ENCODE peak calls at places on chromosomes 5 and 9, in six cellular contexts. P, B, H, K, M and U are unnamed samples.

GRCh38 chr9:89597711-89598707 is 6.8 kb upstream of the GADD45G start:
- DNase-seq in P (peak), B (peak), H (peak), K (no peak), M (no peak), U (peak)

GRCh38 chr5:10352404-10353240 is 873 bp upstream of the MARCHF6 start:
- DNase-seq in P (no peak), B (no peak), H (peak), K (no peak), M (no peak), U (peak)

GRCh38 chr5:170103447-170103846 is 2.2 kb upstream of the FOXI1 start:
- DNase-seq in P (no peak), B (peak), H (no peak), K (no peak), M (no peak), U (no peak)

GRCh38 chr5:67842806-67843205 is 372.8 kb upstream of the PIK3R1 start:
- DNase-seq in P (no peak), B (no peak), H (no peak), K (no peak), M (no peak), U (no peak)

GRCh38 chr5:57499262-57500050 is 16.8 kb upstream of the ACTBL2 start:
- DNase-seq in P (no peak), B (no peak), H (peak), K (peak), M (no peak), U (peak)

GRCh38 chr5:171155621-171156020 is 153.4 kb upstream of the TLX3 start:
- DNase-seq in P (no peak), B (no peak), H (no peak), K (no peak), M (no peak), U (no peak)

GRCh38 chr5:132055808-132056609 is 4.4 kb upstream of the IL3 start:
- DNase-seq in P (no peak), B (peak), H (peak), K (no peak), M (peak), U (no peak)

GRCh38 chr9:131986576-131986975 is 93.1 kb downstream of the MED27 start:
- DNase-seq in P (no peak), B (no peak), H (no peak), K (no peak), M (no peak), U (no peak)

GRCh38 chr5:145027266-145027665 is 807.9 kb downstream of the PRELID2 start:
- DNase-seq in P (no peak), B (no peak), H (no peak), K (no peak), M (no peak), U (no peak)

GRCh38 chr9:3437031-3437430 is 88.8 kb downstream of the RFX3 start:
- DNase-seq in P (no peak), B (no peak), H (no peak), K (no peak), M (no peak), U (no peak)

GRCh38 chr5:116573279-116573616 is 1.4 kb downstream of the SEMA6A start:
- DNase-seq in P (peak), B (peak), H (no peak), K (peak), M (peak), U (peak)

GRCh38 chr5:317086-317811 is 4.3 kb upstream of the AHRR start:
- DNase-seq in P (no peak), B (peak), H (peak), K (peak), M (peak), U (peak)
- TF ChIP-seq POLR2A in P (no peak), B (no peak), H (peak), K (no peak), M (peak), U (no peak)

GRCh38 chr9:104746798-104747197 is 685 bp upstream of the NIPSNAP3A start:
- DNase-seq in P (no peak), B (no peak), H (no peak), K (no peak), M (no peak), U (no peak)

GRCh38 chr9:104748359-104749031 is 1.0 kb downstream of the NIPSNAP3A start:
- DNase-seq in P (peak), B (no peak), H (peak), K (no peak), M (no peak), U (peak)

GRCh38 chr9:104747245-104747564 is 278 bp upstream of the NIPSNAP3A start:
- DNase-seq in P (no peak), B (no peak), H (no peak), K (no peak), M (no peak), U (no peak)

GRCh38 chr9:104746285-104746684 is 1.2 kb upstream of the NIPSNAP3A start:
- DNase-seq in P (no peak), B (no peak), H (no peak), K (no peak), M (no peak), U (no peak)

DNA sequence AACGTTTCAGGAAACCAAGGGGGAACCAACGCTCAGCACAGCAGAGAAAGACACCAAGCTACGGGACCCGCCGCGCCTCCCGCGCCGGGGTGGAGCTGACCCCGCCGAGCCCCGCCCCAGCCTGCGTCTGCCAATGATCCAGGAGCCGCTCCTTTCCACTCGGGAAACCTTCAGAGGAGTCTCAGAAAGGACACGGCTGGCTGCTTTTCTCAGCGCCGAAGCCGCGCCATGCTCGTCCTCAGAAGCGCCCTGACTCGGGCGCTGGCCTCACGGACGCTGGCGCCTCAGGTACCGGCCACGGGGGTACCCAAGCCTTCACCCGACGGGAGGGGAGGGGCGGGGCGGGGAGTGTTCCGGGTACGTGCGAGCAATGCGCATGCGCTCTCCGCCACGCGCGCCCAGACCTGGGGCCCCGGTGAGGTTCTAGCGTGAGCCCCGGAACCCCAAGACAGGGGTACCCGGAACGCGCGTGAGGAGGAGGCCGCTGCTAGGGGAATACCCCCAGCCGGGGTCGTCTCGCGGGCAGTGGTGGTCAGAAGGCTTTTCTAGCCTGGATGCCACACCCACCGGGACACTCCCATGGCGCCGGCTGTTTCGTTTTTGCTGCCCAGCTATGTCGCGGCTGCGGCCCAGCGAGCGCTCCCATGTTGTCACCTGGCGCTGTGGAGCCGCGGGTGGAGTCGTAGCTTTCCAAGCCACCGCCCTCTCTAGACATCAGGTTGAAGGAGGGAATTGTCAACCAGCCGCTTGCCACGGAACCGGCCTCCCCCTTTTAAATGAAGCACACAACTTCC is at the start of gene NIPSNAP3A:
- DNase-seq in P (peak), B (peak), H (peak), K (peak), M (peak), U (peak)
- TF ChIP-seq POLR2A in P (peak), B (no peak), H (peak), K (peak), M (peak), U (peak)

GRCh38 chr5:172640822-172641358 is at the start of gene NEURL1B:
- DNase-seq in P (peak), B (no peak), H (peak), K (peak), M (peak), U (peak)
- TF ChIP-seq POLR2A in P (peak), B (no peak), H (no peak), K (no peak), M (no peak), U (peak)

GRCh38 chr5:73748510-73749410 is 122.8 kb downstream of the ARHGEF28 start:
- DNase-seq in P (peak), B (no peak), H (peak), K (no peak), M (no peak), U (no peak)

GRCh38 chr5:73747696-73748380 is 121.8 kb downstream of the ARHGEF28 start:
- DNase-seq in P (no peak), B (no peak), H (no peak), K (no peak), M (no peak), U (no peak)

GRCh38 chr5:73751254-73751914 is 125.4 kb downstream of the ARHGEF28 start:
- DNase-seq in P (no peak), B (no peak), H (no peak), K (no peak), M (no peak), U (no peak)

GRCh38 chr5:73746608-73747007 is 120.6 kb downstream of the ARHGEF28 start:
- DNase-seq in P (no peak), B (no peak), H (no peak), K (no peak), M (no peak), U (no peak)

DNA sequence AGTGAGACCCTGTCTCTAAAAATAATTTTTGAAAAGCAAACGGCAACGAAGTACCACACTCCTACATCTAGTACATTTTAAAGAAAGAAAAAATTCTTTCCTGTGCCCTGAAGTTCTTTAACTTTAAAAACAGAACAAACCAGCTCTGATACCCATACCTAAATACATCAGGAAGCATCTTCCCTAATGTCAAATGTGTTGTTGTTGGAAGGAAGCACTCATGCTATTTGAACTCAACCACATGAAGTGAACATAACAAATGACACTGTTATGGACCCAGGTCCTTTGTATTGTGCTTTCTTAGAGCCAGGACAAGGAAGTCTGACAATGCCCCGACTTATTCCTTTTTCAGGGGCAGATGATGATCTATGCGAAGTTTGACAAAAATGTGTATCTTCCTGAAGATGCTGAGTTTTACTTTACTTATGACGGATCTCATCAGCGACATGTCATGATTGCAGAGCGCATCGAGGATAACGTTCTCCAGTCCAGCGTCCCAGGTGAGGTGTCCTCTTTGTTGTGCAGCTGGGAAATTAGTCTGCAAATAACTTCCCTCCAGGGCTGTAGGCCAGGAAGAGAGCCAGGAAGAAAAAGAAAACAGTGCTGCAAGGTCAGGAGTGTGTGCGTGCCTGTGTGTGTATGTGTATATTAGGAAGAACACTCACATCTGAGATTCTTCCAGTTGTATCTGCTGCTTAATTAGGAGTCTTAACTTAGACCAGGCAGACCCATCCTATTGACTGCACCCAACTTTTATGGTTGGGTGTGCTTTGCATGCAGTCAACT is 123.7 kb downstream of the ARHGEF28 start:
- DNase-seq in P (no peak), B (no peak), H (no peak), K (no peak), M (no peak), U (no peak)
- TF ChIP-seq POLR2A in P (no peak), B (no peak), H (no peak), K (no peak), M (no peak), U (no peak)